ENCODE peak calls at places on chromosomes 5 and 9, in ten cellular contexts. One of them, this sample, is unnamed.
A peak's percentile ranks its signal among the peaks of the same experiment; 100 is the strongest.

GRCh38 chr5:103120607-103121200 is 603 bp downstream of the PPIP5K2 start:
- DNase-seq in dermis microvascular lymphatic vessel endothelial cell: peak; percentile 12
- DNase-seq in NCI-H2029: no peak
- DNase-seq in retina: no peak
- DNase-seq in amniotic stem cell: no peak
- DNase-seq in T-helper 2 cell: no peak
- DNase-seq in GF-D8: no peak
- DNase-seq in M059J: peak; percentile 39
- DNase-seq in stimulated activated CD8-positive, alpha-beta memory T cell treated with anti-CD3 and anti-CD28 coated beads, Interleukin-15, amount 100 ng/mL, for 4 hours: no peak
- DNase-seq in NCI-H2107: no peak
- DNase-seq in this sample: no peak

GRCh38 chr9:85431396-85432102 is 310.2 kb downstream of the AGTPBP1 start:
- DNase-seq in M059J: peak; percentile 61
- DNase-seq in stimulated activated CD8-positive, alpha-beta memory T cell treated with anti-CD3 and anti-CD28 coated beads, Interleukin-15, amount 100 ng/mL, for 4 hours: no peak
- DNase-seq in retina: no peak
- DNase-seq in dermis microvascular lymphatic vessel endothelial cell: peak; percentile 60
- DNase-seq in T-helper 2 cell: no peak
- DNase-seq in amniotic stem cell: no peak
- DNase-seq in NCI-H2107: no peak
- DNase-seq in NCI-H2029: peak; percentile 23
- DNase-seq in GF-D8: no peak
- DNase-seq in this sample: no peak

GRCh38 chr9:112175796-112176315 is 759 bp upstream of the SUSD1 start:
- DNase-seq in NCI-H2107: no peak
- DNase-seq in NCI-H2029: no peak
- DNase-seq in GF-D8: no peak
- DNase-seq in retina: no peak
- DNase-seq in stimulated activated CD8-positive, alpha-beta memory T cell treated with anti-CD3 and anti-CD28 coated beads, Interleukin-15, amount 100 ng/mL, for 4 hours: no peak
- DNase-seq in amniotic stem cell: no peak
- DNase-seq in dermis microvascular lymphatic vessel endothelial cell: no peak
- DNase-seq in M059J: no peak
- DNase-seq in T-helper 2 cell: no peak
- DNase-seq in this sample: peak; percentile 36

GRCh38 chr5:154205441-154206117 is 15.0 kb downstream of the GALNT10 start:
- DNase-seq in dermis microvascular lymphatic vessel endothelial cell: no peak
- DNase-seq in NCI-H2107: no peak
- DNase-seq in stimulated activated CD8-positive, alpha-beta memory T cell treated with anti-CD3 and anti-CD28 coated beads, Interleukin-15, amount 100 ng/mL, for 4 hours: no peak
- DNase-seq in amniotic stem cell: peak; percentile 60
- DNase-seq in retina: no peak
- DNase-seq in M059J: peak; percentile 41
- DNase-seq in T-helper 2 cell: no peak
- DNase-seq in GF-D8: no peak
- DNase-seq in NCI-H2029: no peak
- DNase-seq in this sample: no peak

GRCh38 chr5:6674421-6674820 is 38.8 kb upstream of the TENT4A start:
- DNase-seq in T-helper 2 cell: no peak
- DNase-seq in amniotic stem cell: no peak
- DNase-seq in NCI-H2107: peak; percentile 92
- DNase-seq in NCI-H2029: peak; percentile 13
- DNase-seq in M059J: no peak
- DNase-seq in retina: no peak
- DNase-seq in dermis microvascular lymphatic vessel endothelial cell: no peak
- DNase-seq in stimulated activated CD8-positive, alpha-beta memory T cell treated with anti-CD3 and anti-CD28 coated beads, Interleukin-15, amount 100 ng/mL, for 4 hours: no peak
- DNase-seq in GF-D8: no peak
- DNase-seq in this sample: no peak

GRCh38 chr9:110183208-110184145 is 24.5 kb downstream of the C9orf152 start:
- DNase-seq in NCI-H2029: peak; percentile 80
- DNase-seq in T-helper 2 cell: no peak
- DNase-seq in retina: peak; percentile 26
- DNase-seq in GF-D8: peak; percentile 48
- DNase-seq in amniotic stem cell: peak; percentile 59
- DNase-seq in M059J: peak; percentile 74
- DNase-seq in stimulated activated CD8-positive, alpha-beta memory T cell treated with anti-CD3 and anti-CD28 coated beads, Interleukin-15, amount 100 ng/mL, for 4 hours: no peak
- DNase-seq in dermis microvascular lymphatic vessel endothelial cell: peak; percentile 70
- DNase-seq in NCI-H2107: no peak
- DNase-seq in this sample: peak; percentile 91

GRCh38 chr5:79935992-79936643 is 54.9 kb downstream of the MTX3 start:
- DNase-seq in M059J: no peak
- DNase-seq in NCI-H2029: no peak
- DNase-seq in NCI-H2107: no peak
- DNase-seq in dermis microvascular lymphatic vessel endothelial cell: no peak
- DNase-seq in GF-D8: no peak
- DNase-seq in amniotic stem cell: no peak
- DNase-seq in stimulated activated CD8-positive, alpha-beta memory T cell treated with anti-CD3 and anti-CD28 coated beads, Interleukin-15, amount 100 ng/mL, for 4 hours: no peak
- DNase-seq in retina: no peak
- DNase-seq in T-helper 2 cell: no peak
- DNase-seq in this sample: no peak

GRCh38 chr5:21236896-21237830 is 1249.2 kb upstream of the CDH18 start:
- DNase-seq in M059J: peak; percentile 67
- DNase-seq in retina: no peak
- DNase-seq in GF-D8: no peak
- DNase-seq in NCI-H2107: no peak
- DNase-seq in amniotic stem cell: no peak
- DNase-seq in NCI-H2029: no peak
- DNase-seq in dermis microvascular lymphatic vessel endothelial cell: peak; percentile 77
- DNase-seq in T-helper 2 cell: no peak
- DNase-seq in stimulated activated CD8-positive, alpha-beta memory T cell treated with anti-CD3 and anti-CD28 coated beads, Interleukin-15, amount 100 ng/mL, for 4 hours: no peak
- DNase-seq in this sample: no peak

GRCh38 chr5:110414360-110414759 is 312.1 kb downstream of the TMEM232 start:
- DNase-seq in T-helper 2 cell: no peak
- DNase-seq in amniotic stem cell: peak; percentile 6
- DNase-seq in NCI-H2029: no peak
- DNase-seq in retina: no peak
- DNase-seq in dermis microvascular lymphatic vessel endothelial cell: no peak
- DNase-seq in stimulated activated CD8-positive, alpha-beta memory T cell treated with anti-CD3 and anti-CD28 coated beads, Interleukin-15, amount 100 ng/mL, for 4 hours: no peak
- DNase-seq in GF-D8: no peak
- DNase-seq in M059J: no peak
- DNase-seq in NCI-H2107: no peak
- DNase-seq in this sample: peak; percentile 38

GRCh38 chr9:80796662-80797426 is 892.5 kb downstream of the TLE1 start:
- DNase-seq in T-helper 2 cell: no peak
- DNase-seq in retina: peak; percentile 55
- DNase-seq in NCI-H2107: no peak
- DNase-seq in GF-D8: no peak
- DNase-seq in amniotic stem cell: no peak
- DNase-seq in stimulated activated CD8-positive, alpha-beta memory T cell treated with anti-CD3 and anti-CD28 coated beads, Interleukin-15, amount 100 ng/mL, for 4 hours: no peak
- DNase-seq in M059J: no peak
- DNase-seq in dermis microvascular lymphatic vessel endothelial cell: no peak
- DNase-seq in NCI-H2029: no peak
- DNase-seq in this sample: no peak

GRCh38 chr9:91786132-91786896 is 163.7 kb downstream of the ROR2 start:
- DNase-seq in stimulated activated CD8-positive, alpha-beta memory T cell treated with anti-CD3 and anti-CD28 coated beads, Interleukin-15, amount 100 ng/mL, for 4 hours: no peak
- DNase-seq in NCI-H2107: no peak
- DNase-seq in dermis microvascular lymphatic vessel endothelial cell: no peak
- DNase-seq in M059J: no peak
- DNase-seq in T-helper 2 cell: no peak
- DNase-seq in GF-D8: no peak
- DNase-seq in amniotic stem cell: no peak
- DNase-seq in retina: no peak
- DNase-seq in NCI-H2029: no peak
- DNase-seq in this sample: no peak

GRCh38 chr5:72065751-72066255 is 41.5 kb upstream of the MAP1B start:
- DNase-seq in NCI-H2107: peak; percentile 16
- DNase-seq in retina: peak; percentile 86
- DNase-seq in stimulated activated CD8-positive, alpha-beta memory T cell treated with anti-CD3 and anti-CD28 coated beads, Interleukin-15, amount 100 ng/mL, for 4 hours: no peak
- DNase-seq in dermis microvascular lymphatic vessel endothelial cell: no peak
- DNase-seq in GF-D8: no peak
- DNase-seq in M059J: peak; percentile 13
- DNase-seq in NCI-H2029: peak; percentile 11
- DNase-seq in T-helper 2 cell: no peak
- DNase-seq in amniotic stem cell: peak; percentile 34
- DNase-seq in this sample: no peak

GRCh38 chr9:135602789-135603481 is 36.4 kb downstream of the GLT6D1 start:
- DNase-seq in NCI-H2029: peak; percentile 1
- DNase-seq in retina: peak; percentile 59
- DNase-seq in dermis microvascular lymphatic vessel endothelial cell: peak; percentile 42
- DNase-seq in M059J: peak; percentile 25
- DNase-seq in NCI-H2107: peak; percentile 9
- DNase-seq in stimulated activated CD8-positive, alpha-beta memory T cell treated with anti-CD3 and anti-CD28 coated beads, Interleukin-15, amount 100 ng/mL, for 4 hours: no peak
- DNase-seq in amniotic stem cell: no peak
- DNase-seq in GF-D8: no peak
- DNase-seq in T-helper 2 cell: no peak
- DNase-seq in this sample: peak; percentile 68

GRCh38 chr9:21383627-21384026 is 1.6 kb downstream of the IFNA2 start:
- DNase-seq in NCI-H2029: no peak
- DNase-seq in M059J: no peak
- DNase-seq in stimulated activated CD8-positive, alpha-beta memory T cell treated with anti-CD3 and anti-CD28 coated beads, Interleukin-15, amount 100 ng/mL, for 4 hours: no peak
- DNase-seq in dermis microvascular lymphatic vessel endothelial cell: no peak
- DNase-seq in NCI-H2107: no peak
- DNase-seq in retina: no peak
- DNase-seq in GF-D8: no peak
- DNase-seq in T-helper 2 cell: no peak
- DNase-seq in amniotic stem cell: no peak
- DNase-seq in this sample: no peak

This sample was measured in trophoblast cell.